ENCODE peak calls at places on chromosomes 1 and 21, in eight cellular contexts. R, F, A, E, J, Q, V and I are unnamed samples.

GRCh38 chr1:92299477-92300125 is 742 bp downstream of the RPAP2 start:
- DNase-seq in Q (no peak), F (no peak), A (no peak), V (no peak), E (no peak), J (no peak), R (no peak), I (no peak)

GRCh38 chr1:41371630-41372599 is 10.7 kb downstream of the FOXO6 start:
- DNase-seq in R (no peak), V (peak), Q (no peak), E (no peak), A (peak), J (no peak), F (no peak), I (peak)

GRCh38 chr21:45381865-45382697 is 22.9 kb upstream of the COL18A1 start:
- DNase-seq in V (no peak), R (peak), Q (no peak), F (no peak), A (peak), E (no peak), J (no peak), I (no peak)

GRCh38 chr1:24117722-24118409 is 5.9 kb upstream of the MYOM3 start:
- DNase-seq in J (no peak), F (no peak), R (peak), V (no peak), Q (no peak), E (peak), A (no peak), I (no peak)

GRCh38 chr1:77031101-77031662 is 163.9 kb downstream of the ST6GALNAC5 start:
- DNase-seq in R (no peak), V (no peak), A (no peak), F (no peak), J (no peak), E (no peak), Q (no peak), I (no peak)

GRCh38 chr1:186094170-186094569 is 280.9 kb downstream of the TPR start:
- DNase-seq in V (no peak), R (no peak), A (no peak), E (no peak), J (no peak), Q (no peak), F (no peak), I (no peak)

GRCh38 chr1:228735871-228736586 is 750 bp downstream of the RHOU start:
- DNase-seq in V (no peak), Q (peak), R (peak), E (peak), A (peak), J (peak), F (no peak), I (no peak)

GRCh38 chr21:36027352-36027751 is 33.0 kb downstream of the SETD4 start:
- DNase-seq in J (no peak), Q (no peak), A (no peak), R (no peak), E (no peak), V (no peak), F (no peak), I (no peak)

GRCh38 chr21:15929536-15929935 is 199.8 kb downstream of the USP25 start:
- DNase-seq in Q (no peak), E (no peak), F (no peak), A (no peak), R (no peak), V (no peak), J (no peak), I (no peak)

GRCh38 chr1:16625497-16626408 is 12.4 kb upstream of the NBPF1 start:
- DNase-seq in V (no peak), Q (no peak), E (peak), R (peak), A (peak), F (peak), J (no peak), I (peak)

GRCh38 chr1:56056438-56057312 is 522.7 kb downstream of the PLPP3 start:
- DNase-seq in Q (no peak), F (no peak), A (no peak), J (no peak), R (no peak), E (no peak), V (no peak), I (no peak)

GRCh38 chr21:37047079-37047478 is 25.8 kb downstream of the PIGP start:
- DNase-seq in Q (no peak), V (no peak), F (no peak), R (no peak), E (no peak), J (no peak), A (no peak), I (no peak)

GRCh38 chr1:50992532-50993318 is 22.7 kb downstream of the CDKN2C start:
- DNase-seq in J (no peak), Q (no peak), E (no peak), R (no peak), A (no peak), F (no peak), V (no peak), I (no peak)

GRCh38 chr1:50993645-50994044 is 23.6 kb downstream of the CDKN2C start:
- DNase-seq in V (no peak), Q (no peak), A (no peak), J (no peak), R (no peak), F (no peak), E (no peak), I (no peak)

GRCh38 chr1:50994997-50995396 is 25.0 kb downstream of the CDKN2C start:
- DNase-seq in E (no peak), A (no peak), R (no peak), Q (no peak), V (no peak), F (no peak), J (no peak), I (no peak)

GRCh38 chr1:50996083-50996482 is 26.0 kb downstream of the CDKN2C start:
- DNase-seq in Q (no peak), F (no peak), R (no peak), J (no peak), E (no peak), V (no peak), A (no peak), I (no peak)

GRCh38 chr1:50995651-50996050 is 25.6 kb downstream of the CDKN2C start:
- DNase-seq in R (no peak), J (no peak), Q (no peak), F (no peak), A (no peak), V (no peak), E (no peak), I (no peak)
- TF ChIP-seq CTCF in R (no peak), J (no peak), Q (no peak), F (no peak), A (no peak), V (no peak), E (no peak), I (no peak)

DNA sequence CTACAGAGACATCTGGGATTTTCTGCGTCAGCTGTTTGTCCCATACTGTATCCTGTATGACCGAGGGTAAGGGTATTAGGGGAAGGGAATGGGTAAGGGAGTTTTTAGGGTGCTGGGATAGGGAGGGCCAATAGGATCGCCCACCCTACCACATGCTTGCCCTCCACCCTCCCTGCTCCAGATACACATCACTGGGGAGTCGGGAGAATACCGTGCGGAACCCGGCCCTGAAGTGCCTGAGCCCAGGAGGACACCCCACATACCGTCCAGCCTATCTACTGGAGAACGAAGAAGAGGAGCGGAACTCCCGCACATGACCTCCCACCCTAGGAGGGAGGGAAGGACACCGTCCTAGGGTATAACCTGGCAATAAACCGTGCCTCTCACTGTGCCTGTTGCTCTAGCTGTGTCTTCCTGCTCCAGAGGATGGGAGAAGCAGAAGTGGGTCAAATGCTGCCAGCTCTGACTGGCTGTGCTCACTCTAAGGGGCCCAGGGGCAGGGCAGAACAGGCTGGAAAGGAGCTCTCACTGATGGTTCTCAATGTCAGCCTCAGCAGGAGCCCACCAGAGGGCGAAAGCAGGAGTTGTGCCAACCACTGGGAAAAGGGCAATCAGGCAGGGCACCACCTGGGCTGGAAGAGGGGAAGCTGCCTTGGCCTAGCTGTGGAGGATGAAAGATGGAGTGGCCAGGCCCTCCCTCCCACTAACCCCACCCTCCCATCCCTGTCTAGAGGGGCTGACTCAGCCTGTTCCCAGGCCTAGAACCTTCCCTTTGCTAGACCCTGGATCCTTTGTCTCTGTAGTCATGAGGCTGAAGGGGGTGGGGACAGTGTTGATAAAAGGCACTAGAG is 440 bp upstream of the LENEP start:
- DNase-seq in J (no peak), Q (no peak), F (no peak), A (no peak), E (no peak), R (peak), V (peak), I (no peak)
- TF ChIP-seq CTCF in J (no peak), Q (no peak), F (peak), A (no peak), E (no peak), R (peak), V (peak), I (no peak)

GRCh38 chr1:234628099-234628498 is 18.1 kb upstream of the IRF2BP2 start:
- DNase-seq in R (no peak), J (no peak), V (no peak), Q (no peak), E (peak), A (no peak), F (no peak), I (no peak)
- TF ChIP-seq CTCF in R (no peak), J (no peak), V (no peak), Q (no peak), E (no peak), A (no peak), F (no peak), I (no peak)

DNA sequence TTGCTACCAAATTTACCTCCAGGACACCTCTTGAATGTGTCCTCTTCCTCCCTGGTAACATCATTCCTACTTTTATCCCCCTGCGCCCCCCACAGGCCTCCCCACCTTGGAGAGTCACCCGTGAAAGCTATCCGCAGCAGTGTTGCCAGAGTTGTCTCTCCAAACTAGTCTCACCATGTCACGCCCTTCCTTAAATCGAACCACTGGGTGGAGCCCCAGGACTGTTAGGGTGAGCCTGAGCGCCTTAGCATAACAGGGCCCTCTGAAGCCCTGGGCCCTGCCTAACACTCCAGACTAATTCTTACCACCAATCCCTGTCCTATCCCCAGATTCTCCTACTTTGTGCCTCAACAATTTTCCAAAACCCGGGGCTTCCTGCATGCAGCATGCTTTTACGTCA is 35.0 kb downstream of the HSD3B2 start:
- DNase-seq in A (no peak), F (no peak), V (peak), J (no peak), Q (no peak), R (no peak), E (no peak), I (no peak)
- TF ChIP-seq CTCF in A (no peak), F (no peak), V (peak), J (no peak), Q (no peak), R (no peak), E (no peak), I (no peak)

GRCh38 chr1:18529714-18530113 is 49.0 kb downstream of the KLHDC7A start:
- DNase-seq in Q (no peak), V (no peak), F (peak), R (no peak), J (no peak), A (no peak), E (no peak), I (no peak)

GRCh38 chr1:18532390-18533170 is 51.9 kb downstream of the KLHDC7A start:
- DNase-seq in V (no peak), Q (no peak), F (peak), A (no peak), J (no peak), E (no peak), R (no peak), I (peak)

GRCh38 chr1:18528616-18529015 is 47.9 kb downstream of the KLHDC7A start:
- DNase-seq in A (no peak), Q (no peak), R (no peak), V (no peak), F (peak), J (no peak), E (no peak), I (no peak)

GRCh38 chr1:18531503-18531845 is 50.7 kb downstream of the KLHDC7A start:
- DNase-seq in F (peak), V (peak), R (no peak), E (no peak), Q (no peak), A (no peak), J (no peak), I (peak)

GRCh38 chr1:18530567-18531502 is 50.1 kb downstream of the KLHDC7A start:
- DNase-seq in R (no peak), F (peak), V (peak), J (no peak), Q (no peak), E (no peak), A (no peak), I (no peak)
- TF ChIP-seq CTCF in R (peak), F (no peak), V (peak), J (no peak), Q (peak), E (no peak), A (no peak), I (peak)

GRCh38 chr21:34517491-34518245 is 5.7 kb upstream of the KCNE1 start:
- DNase-seq in F (no peak), A (no peak), R (no peak), J (no peak), Q (no peak), V (no peak), E (no peak), I (no peak)
- TF ChIP-seq CTCF in F (peak), A (peak), R (peak), J (no peak), Q (no peak), V (peak), E (no peak), I (peak)

DNA sequence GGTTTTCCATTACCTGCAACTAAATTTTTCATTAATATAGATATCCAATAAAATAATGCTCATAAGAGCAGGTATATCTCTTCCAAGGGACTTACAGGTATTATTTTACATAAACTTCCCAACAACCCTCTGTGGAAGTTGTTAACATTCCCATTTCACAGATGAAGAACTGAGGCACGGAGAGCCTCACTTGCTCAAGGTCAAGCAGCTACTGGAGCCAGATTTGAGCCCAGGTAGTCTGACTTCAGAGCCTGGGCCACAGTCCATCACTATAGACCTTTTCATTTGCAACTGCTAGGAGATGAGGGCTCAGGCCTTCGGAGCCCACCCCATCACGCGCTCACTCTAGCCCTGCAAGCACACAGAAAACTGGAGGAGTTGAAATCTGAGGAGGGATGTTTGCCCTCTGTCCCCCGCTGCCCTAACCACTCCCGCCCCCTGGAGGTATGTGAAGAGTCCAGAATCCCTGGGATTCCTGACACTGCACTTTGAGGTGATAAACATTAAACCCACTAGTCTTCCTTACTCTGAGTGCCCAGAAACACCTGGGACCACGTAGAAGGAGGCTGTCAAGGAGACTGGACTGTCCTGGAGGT is 11.7 kb upstream of the ALPL start:
- DNase-seq in R (no peak), F (no peak), A (no peak), E (no peak), Q (no peak), J (no peak), V (no peak), I (no peak)
- TF ChIP-seq CTCF in R (no peak), F (no peak), A (no peak), E (no peak), Q (no peak), J (no peak), V (no peak), I (peak)

GRCh38 chr1:46529031-46529630 is 22.3 kb downstream of the KNCN start:
- DNase-seq in A (peak), R (no peak), J (no peak), Q (no peak), F (no peak), V (peak), E (no peak), I (no peak)

GRCh38 chr1:46532498-46533178 is 18.8 kb downstream of the KNCN start:
- DNase-seq in V (no peak), A (peak), R (peak), E (peak), Q (peak), J (no peak), F (peak), I (peak)

GRCh38 chr1:46530311-46530710 is 21.1 kb downstream of the KNCN start:
- DNase-seq in R (no peak), V (no peak), F (no peak), J (no peak), A (no peak), E (no peak), Q (no peak), I (no peak)

GRCh38 chr1:46532095-46532494 is 19.4 kb downstream of the KNCN start:
- DNase-seq in A (no peak), R (no peak), J (no peak), Q (no peak), V (no peak), E (no peak), F (no peak), I (no peak)

GRCh38 chr1:46530791-46531409 is 20.5 kb downstream of the KNCN start:
- DNase-seq in R (no peak), V (no peak), A (no peak), J (no peak), E (no peak), F (no peak), Q (no peak), I (no peak)
- TF ChIP-seq CTCF in R (no peak), V (peak), A (no peak), J (no peak), E (no peak), F (no peak), Q (no peak), I (peak)

GRCh38 chr1:110340207-110340468 is 961 bp downstream of the RBM15 start:
- DNase-seq in A (no peak), F (no peak), Q (no peak), R (no peak), J (no peak), V (peak), E (peak), I (no peak)

GRCh38 chr1:110341146-110341871 is 2.1 kb downstream of the RBM15 start:
- DNase-seq in J (no peak), A (no peak), V (no peak), R (peak), F (no peak), Q (no peak), E (peak), I (peak)

GRCh38 chr1:110338200-110339039 is 757 bp upstream of the RBM15 start:
- DNase-seq in F (no peak), Q (peak), E (peak), R (peak), J (no peak), A (peak), V (peak), I (peak)

GRCh38 chr1:110339040-110339426 is at the start of gene RBM15:
- DNase-seq in Q (peak), F (peak), V (peak), R (peak), E (peak), A (peak), J (peak), I (peak)

DNA sequence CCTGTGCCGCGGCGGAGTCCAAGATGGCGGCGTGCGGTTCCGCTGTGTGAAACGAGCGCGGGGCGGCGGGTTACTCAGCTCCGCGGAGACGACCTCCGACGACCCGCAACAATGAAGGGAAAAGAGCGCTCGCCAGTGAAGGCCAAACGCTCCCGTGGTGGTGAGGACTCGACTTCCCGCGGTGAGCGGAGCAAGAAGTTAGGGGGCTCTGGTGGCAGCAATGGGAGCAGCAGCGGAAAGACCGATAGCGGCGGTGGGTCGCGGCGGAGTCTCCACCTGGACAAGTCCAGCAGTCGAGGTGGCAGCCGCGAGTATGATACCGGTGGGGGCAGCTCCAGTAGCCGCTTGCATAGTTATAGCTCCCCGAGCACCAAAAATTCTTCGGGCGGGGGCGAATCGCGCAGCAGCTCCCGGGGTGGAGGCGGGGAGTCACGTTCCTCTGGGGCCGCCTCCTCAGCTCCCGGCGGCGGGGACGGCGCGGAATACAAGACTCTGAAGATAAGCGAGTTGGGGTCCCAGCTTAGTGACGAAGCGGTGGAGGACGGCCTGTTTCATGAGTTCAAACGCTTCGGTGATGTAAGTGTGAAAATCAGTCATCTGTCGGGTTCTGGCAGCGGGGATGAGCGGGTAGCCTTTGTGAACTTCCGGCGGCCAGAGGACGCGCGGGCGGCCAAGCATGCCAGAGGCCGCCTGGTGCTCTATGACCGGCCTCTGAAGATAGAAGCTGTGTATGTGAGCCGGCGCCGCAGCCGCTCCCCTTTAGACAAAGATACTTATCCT is 440 bp downstream of the RBM15 start:
- DNase-seq in V (peak), R (peak), F (no peak), J (peak), A (no peak), Q (peak), E (no peak), I (no peak)
- TF ChIP-seq CTCF in V (peak), R (peak), F (peak), J (peak), A (peak), Q (no peak), E (peak), I (peak)